ENCODE peak calls at places on chromosomes 13 and 19, in seven cellular contexts. W is epithelial cell of esophagus; F is CD8-positive, alpha-beta memory T cell; S is AG09309; G is breast epithelium; Y is psoas muscle; T is ascending aorta. U is an unnamed sample.

GRCh38 chr13:27792393-27793218 is at the start of gene GSX1:
- DNase-seq in W (peak), F (peak), S (peak), G (no peak), Y (peak), T (no peak), U (no peak)

GRCh38 chr19:41001243-41001971 is 10.3 kb downstream of the CYP2B6 start:
- DNase-seq in W (no peak), F (no peak), S (no peak), G (no peak), Y (no peak), T (no peak), U (no peak)

GRCh38 chr13:51243832-51244231 is 21.6 kb downstream of the FAM124A start:
- DNase-seq in W (no peak), F (no peak), S (no peak), G (no peak), Y (no peak), T (no peak), U (no peak)

GRCh38 chr13:75902166-75903104 is 266.3 kb downstream of the LMO7 start:
- DNase-seq in W (no peak), F (no peak), S (no peak), G (no peak), Y (no peak), T (no peak), U (no peak)

GRCh38 chr19:1252221-1252817 is 3.9 kb downstream of the MIDN start:
- DNase-seq in W (peak), F (peak), S (peak), G (peak), Y (peak), T (peak), U (peak)

GRCh38 chr13:99393791-99394735 is 86.9 kb upstream of the GPR183 start:
- DNase-seq in W (no peak), F (no peak), S (no peak), G (no peak), Y (no peak), T (no peak), U (no peak)

GRCh38 chr19:57648336-57649003 is 15.5 kb downstream of the ZNF211 start:
- DNase-seq in W (no peak), F (no peak), S (no peak), G (no peak), Y (no peak), T (no peak), U (no peak)

GRCh38 chr13:79185580-79185979 is 220.5 kb downstream of the RBM26 start:
- DNase-seq in W (peak), F (no peak), S (no peak), G (no peak), Y (no peak), T (no peak), U (no peak)

GRCh38 chr13:110125157-110125556 is 181.8 kb downstream of the COL4A1 start:
- DNase-seq in W (no peak), F (no peak), S (no peak), G (no peak), Y (no peak), T (no peak), U (no peak)

GRCh38 chr19:47111081-47111589 is 2.4 kb downstream of the ZC3H4 start:
- DNase-seq in W (no peak), F (peak), S (no peak), G (no peak), Y (no peak), T (no peak), U (no peak)

GRCh38 chr13:41231786-41232185 is 31.6 kb downstream of the MTRF1 start:
- DNase-seq in W (peak), F (no peak), S (no peak), G (no peak), Y (no peak), T (no peak), U (no peak)

GRCh38 chr19:3328743-3329142 is 37.6 kb upstream of the NFIC start:
- DNase-seq in W (no peak), F (no peak), S (no peak), G (no peak), Y (no peak), T (no peak), U (no peak)
- H3K4me3 ChIP-seq in W (no peak), F (no peak), S (no peak), G (no peak), Y (no peak), T (no peak), U (no peak)

GRCh38 chr19:18110833-18111232 is 13.3 kb downstream of the MAST3 start:
- DNase-seq in W (no peak), F (no peak), S (no peak), G (no peak), Y (no peak), T (no peak), U (no peak)
- H3K4me3 ChIP-seq in W (peak), F (no peak), S (peak), G (peak), Y (peak), T (peak), U (peak)

GRCh38 chr19:48715681-48716171 is 3.8 kb downstream of the MAMSTR start:
- DNase-seq in W (no peak), F (no peak), S (no peak), G (no peak), Y (no peak), T (no peak), U (no peak)
- H3K4me3 ChIP-seq in W (peak), F (no peak), S (no peak), G (peak), Y (peak), T (peak), U (no peak)

GRCh38 chr19:18789883-18790565 is 1.1 kb downstream of the COMP start:
- DNase-seq in W (no peak), F (no peak), S (no peak), G (no peak), Y (peak), T (no peak), U (no peak)
- H3K4me3 ChIP-seq in W (no peak), F (no peak), S (peak), G (peak), Y (peak), T (peak), U (peak)

DNA sequence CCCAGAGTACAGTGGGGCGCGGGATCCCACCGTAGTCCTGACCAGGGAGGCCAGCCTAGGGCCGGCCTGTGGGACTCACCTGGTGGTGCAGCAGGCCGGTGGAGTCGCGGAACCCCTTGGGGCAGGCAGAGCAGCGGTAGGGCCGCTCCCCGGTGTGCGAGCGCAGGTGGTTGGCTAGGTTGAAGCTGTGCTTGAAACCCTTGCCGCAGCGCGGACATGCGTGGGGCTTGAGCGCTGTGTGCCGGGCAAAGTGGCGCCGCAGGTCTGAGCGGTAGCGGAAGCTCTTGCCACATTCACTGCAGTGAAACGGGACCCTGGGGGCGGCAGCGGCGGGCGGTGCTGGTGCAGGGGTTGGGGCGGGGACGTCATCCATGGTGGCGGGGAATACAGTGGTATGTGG is 1.8 kb downstream of the FIZ1 start:
- DNase-seq in W (no peak), F (no peak), S (no peak), G (no peak), Y (no peak), T (no peak), U (no peak)
- H3K4me3 ChIP-seq in W (no peak), F (no peak), S (no peak), G (no peak), Y (no peak), T (no peak), U (no peak)

GRCh38 chr19:15453091-15453498 is 3.3 kb upstream of the WIZ start:
- DNase-seq in W (no peak), F (no peak), S (no peak), G (no peak), Y (no peak), T (no peak), U (no peak)
- H3K4me3 ChIP-seq in W (peak), F (no peak), S (peak), G (peak), Y (peak), T (peak), U (peak)

GRCh38 chr13:113064000-113064533 is 41.5 kb upstream of the F7 start:
- DNase-seq in W (no peak), F (no peak), S (no peak), G (no peak), Y (no peak), T (no peak), U (no peak)
- H3K4me3 ChIP-seq in W (no peak), F (no peak), S (no peak), G (peak), Y (no peak), T (no peak), U (no peak)

DNA sequence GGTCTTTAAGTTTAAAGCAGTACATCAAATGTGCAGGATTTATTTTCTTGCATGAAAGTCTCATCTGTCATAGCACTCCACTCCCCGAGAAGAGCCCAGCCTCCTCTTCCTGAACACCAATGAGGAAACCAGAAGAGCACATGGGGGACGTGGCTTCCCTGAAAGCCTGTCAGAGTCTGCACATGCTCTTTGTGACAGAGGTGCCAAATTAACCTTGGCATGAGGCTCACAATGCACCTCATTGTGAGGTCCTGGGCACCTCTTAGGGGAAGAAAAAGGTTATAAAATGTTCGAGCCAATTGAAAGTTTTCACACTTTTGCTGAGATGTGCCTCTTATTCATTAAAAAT is 141.3 kb upstream of the RFC3 start:
- DNase-seq in W (peak), F (no peak), S (peak), G (peak), Y (peak), T (no peak), U (no peak)
- H3K4me3 ChIP-seq in W (peak), F (no peak), S (peak), G (peak), Y (peak), T (peak), U (peak)